ENCODE peak calls at places on chromosomes 11 and 22, in ten cellular contexts. One of them, this sample, is unnamed.

GRCh38 chr11:105673089-105673488 is 63.2 kb downstream of the GRIA4 start:
- DNase-seq in suprapubic skin: no peak
- DNase-seq in endothelial cell of umbilical vein: peak; percentile 54
- DNase-seq in heart left ventricle: no peak
- DNase-seq in IMR-90: peak; percentile 72
- DNase-seq in stomach: no peak
- DNase-seq in adrenal gland: no peak
- DNase-seq in HCT116: no peak
- DNase-seq in vagina: no peak
- DNase-seq in gastrocnemius medialis: no peak
- DNase-seq in this sample: peak; percentile 26

GRCh38 chr11:92314499-92314898 is 89.9 kb downstream of the FAT3 start:
- DNase-seq in gastrocnemius medialis: no peak
- DNase-seq in stomach: no peak
- DNase-seq in HCT116: no peak
- DNase-seq in IMR-90: no peak
- DNase-seq in adrenal gland: no peak
- DNase-seq in suprapubic skin: no peak
- DNase-seq in heart left ventricle: no peak
- DNase-seq in endothelial cell of umbilical vein: no peak
- DNase-seq in vagina: no peak
- DNase-seq in this sample: no peak

GRCh38 chr22:45142376-45142775 is 21.3 kb upstream of the NUP50 start:
- DNase-seq in HCT116: no peak
- DNase-seq in suprapubic skin: no peak
- DNase-seq in IMR-90: no peak
- DNase-seq in heart left ventricle: no peak
- DNase-seq in endothelial cell of umbilical vein: no peak
- DNase-seq in adrenal gland: no peak
- DNase-seq in vagina: peak; percentile 49
- DNase-seq in gastrocnemius medialis: no peak
- DNase-seq in stomach: no peak
- DNase-seq in this sample: no peak

GRCh38 chr11:66022401-66023185 is 3.7 kb downstream of the CATSPER1 start:
- DNase-seq in stomach: peak; percentile 83
- DNase-seq in endothelial cell of umbilical vein: peak; percentile 67
- DNase-seq in vagina: no peak
- DNase-seq in adrenal gland: peak; percentile 72
- DNase-seq in gastrocnemius medialis: peak; percentile 19
- DNase-seq in HCT116: no peak
- DNase-seq in heart left ventricle: peak; percentile 59
- DNase-seq in IMR-90: peak; percentile 29
- DNase-seq in suprapubic skin: peak; percentile 84
- DNase-seq in this sample: peak; percentile 75

GRCh38 chr22:23282089-23282501 is 101.8 kb downstream of the BCR start:
- DNase-seq in vagina: peak; percentile 92
- DNase-seq in gastrocnemius medialis: no peak
- DNase-seq in suprapubic skin: peak; percentile 82
- DNase-seq in heart left ventricle: peak; percentile 85
- DNase-seq in stomach: peak; percentile 81
- DNase-seq in endothelial cell of umbilical vein: peak; percentile 90
- DNase-seq in adrenal gland: peak; percentile 93
- DNase-seq in IMR-90: peak; percentile 69
- DNase-seq in HCT116: peak; percentile 51
- DNase-seq in this sample: no peak

GRCh38 chr11:113006916-113007445 is 45.8 kb downstream of the NCAM1 start:
- DNase-seq in gastrocnemius medialis: no peak
- DNase-seq in suprapubic skin: no peak
- DNase-seq in HCT116: no peak
- DNase-seq in vagina: no peak
- DNase-seq in endothelial cell of umbilical vein: no peak
- DNase-seq in IMR-90: no peak
- DNase-seq in adrenal gland: no peak
- DNase-seq in heart left ventricle: no peak
- DNase-seq in stomach: no peak
- DNase-seq in this sample: no peak

GRCh38 chr11:47400813-47401279 is 7.5 kb upstream of the SLC39A13 start:
- DNase-seq in adrenal gland: no peak
- DNase-seq in endothelial cell of umbilical vein: no peak
- DNase-seq in HCT116: no peak
- DNase-seq in suprapubic skin: no peak
- DNase-seq in heart left ventricle: peak; percentile 48
- DNase-seq in IMR-90: no peak
- DNase-seq in vagina: no peak
- DNase-seq in gastrocnemius medialis: no peak
- DNase-seq in stomach: no peak
- DNase-seq in this sample: no peak

GRCh38 chr11:113446938-113447337 is 28.3 kb downstream of the DRD2 start:
- DNase-seq in vagina: no peak
- DNase-seq in heart left ventricle: no peak
- DNase-seq in adrenal gland: no peak
- DNase-seq in suprapubic skin: no peak
- DNase-seq in gastrocnemius medialis: no peak
- DNase-seq in IMR-90: no peak
- DNase-seq in stomach: no peak
- DNase-seq in endothelial cell of umbilical vein: no peak
- DNase-seq in HCT116: no peak
- DNase-seq in this sample: no peak

GRCh38 chr22:16969508-16970327 is 38.3 kb downstream of the GAB4 start:
- DNase-seq in vagina: peak; percentile 72
- DNase-seq in stomach: peak; percentile 14
- DNase-seq in heart left ventricle: no peak
- DNase-seq in gastrocnemius medialis: no peak
- DNase-seq in suprapubic skin: no peak
- DNase-seq in adrenal gland: no peak
- DNase-seq in endothelial cell of umbilical vein: no peak
- DNase-seq in HCT116: no peak
- DNase-seq in IMR-90: no peak
- DNase-seq in this sample: no peak

GRCh38 chr11:77542296-77542695 is 47.5 kb upstream of the AQP11 start:
- DNase-seq in heart left ventricle: no peak
- DNase-seq in IMR-90: peak; percentile 78
- DNase-seq in vagina: no peak
- DNase-seq in suprapubic skin: no peak
- DNase-seq in gastrocnemius medialis: no peak
- DNase-seq in HCT116: no peak
- DNase-seq in endothelial cell of umbilical vein: no peak
- DNase-seq in adrenal gland: peak; percentile 44
- DNase-seq in stomach: no peak
- DNase-seq in this sample: no peak

GRCh38 chr11:74559110-74559933 is 33.1 kb upstream of the POLD3 start:
- DNase-seq in adrenal gland: peak; percentile 18
- DNase-seq in stomach: no peak
- DNase-seq in vagina: no peak
- DNase-seq in gastrocnemius medialis: no peak
- DNase-seq in heart left ventricle: no peak
- DNase-seq in IMR-90: peak; percentile 55
- DNase-seq in HCT116: no peak
- DNase-seq in endothelial cell of umbilical vein: peak; percentile 93
- DNase-seq in suprapubic skin: no peak
- DNase-seq in this sample: no peak

DNA sequence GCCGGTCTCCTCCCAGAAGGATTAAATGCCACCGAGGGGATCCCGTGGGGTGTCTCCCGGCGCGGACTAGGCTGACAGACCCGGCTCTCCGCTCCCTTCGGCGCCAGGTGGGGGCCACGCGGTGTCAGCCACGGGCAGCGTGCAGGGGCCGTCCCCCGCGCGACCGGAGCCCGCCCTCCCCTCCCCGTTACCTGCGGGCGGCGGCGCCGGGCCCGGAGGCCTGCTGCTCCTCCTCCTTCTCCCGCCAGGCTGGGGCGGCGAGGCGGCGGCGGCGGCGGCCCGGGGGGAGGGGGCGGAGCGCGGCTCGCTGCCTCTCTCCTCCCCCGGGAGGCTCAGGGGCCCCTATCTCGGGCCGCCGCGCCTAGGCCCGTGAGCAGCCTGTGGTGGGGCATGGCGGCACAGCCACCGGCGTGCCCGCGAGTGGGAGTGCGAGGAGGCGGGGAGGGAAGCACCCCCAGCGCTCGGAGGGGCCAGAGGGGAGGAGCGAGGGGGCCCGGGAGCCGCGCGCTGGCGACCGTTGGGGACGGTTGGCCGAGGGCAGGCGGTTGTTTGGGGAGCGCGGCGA is 451 bp downstream of the ZBTB44 start:
- DNase-seq in adrenal gland: peak; percentile 58
- DNase-seq in heart left ventricle: peak; percentile 67
- DNase-seq in endothelial cell of umbilical vein: peak; percentile 61
- DNase-seq in suprapubic skin: peak; percentile 78
- DNase-seq in vagina: peak; percentile 89
- DNase-seq in IMR-90: peak; percentile 1
- DNase-seq in stomach: peak; percentile 74
- DNase-seq in gastrocnemius medialis: peak; percentile 56
- DNase-seq in HCT116: peak; percentile 10
- DNase-seq in this sample: peak; percentile 88
- TF ChIP-seq POLR2A in adrenal gland: no peak
- TF ChIP-seq POLR2A in heart left ventricle: no peak
- TF ChIP-seq POLR2A in endothelial cell of umbilical vein: no peak
- TF ChIP-seq POLR2A in suprapubic skin: peak; percentile 18
- TF ChIP-seq POLR2A in vagina: no peak
- TF ChIP-seq POLR2A in IMR-90: no peak
- TF ChIP-seq POLR2A in stomach: no peak
- TF ChIP-seq POLR2A in gastrocnemius medialis: peak; percentile 55
- TF ChIP-seq POLR2A in HCT116: no peak
- TF ChIP-seq POLR2A in this sample: no peak

DNA sequence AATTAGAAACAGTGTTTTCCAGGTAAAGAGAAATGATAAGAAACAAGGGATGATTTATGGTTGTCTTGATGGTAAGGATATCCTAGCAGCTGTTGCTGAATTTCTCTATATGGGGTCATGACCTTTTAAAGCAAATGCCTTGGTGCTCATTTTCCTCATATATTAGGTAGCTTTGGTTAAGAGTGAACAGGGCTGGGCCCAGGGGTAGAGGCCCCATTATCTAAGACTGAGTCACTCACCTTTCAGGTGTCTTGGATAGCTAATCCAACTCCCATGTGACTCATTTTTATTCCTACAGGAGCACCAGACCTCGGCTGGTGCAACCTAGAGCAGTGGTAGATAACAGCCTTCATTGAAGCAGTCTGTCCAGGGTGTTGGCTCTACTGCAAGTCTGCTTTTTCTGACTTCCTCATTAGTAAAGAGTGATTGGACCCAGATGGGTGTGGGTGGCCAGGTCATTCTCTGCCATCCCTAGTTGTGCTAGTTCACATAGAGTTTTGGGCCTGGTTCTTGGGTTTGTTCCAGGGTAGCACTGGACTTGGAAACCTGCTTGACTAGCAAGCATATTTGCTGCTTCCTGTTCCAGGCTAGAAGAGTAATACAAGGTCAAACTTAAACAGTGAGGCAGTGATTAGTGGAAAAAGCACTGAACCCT is 37.4 kb downstream of the CTNND1 start:
- DNase-seq in heart left ventricle: peak; percentile 57
- DNase-seq in vagina: no peak
- DNase-seq in gastrocnemius medialis: no peak
- DNase-seq in HCT116: peak; percentile 94
- DNase-seq in suprapubic skin: peak; percentile 76
- DNase-seq in adrenal gland: peak; percentile 61
- DNase-seq in stomach: peak; percentile 86
- DNase-seq in endothelial cell of umbilical vein: peak; percentile 68
- DNase-seq in IMR-90: peak; percentile 52
- DNase-seq in this sample: peak; percentile 33
- TF ChIP-seq POLR2A in heart left ventricle: no peak
- TF ChIP-seq POLR2A in vagina: no peak
- TF ChIP-seq POLR2A in gastrocnemius medialis: no peak
- TF ChIP-seq POLR2A in HCT116: no peak
- TF ChIP-seq POLR2A in suprapubic skin: no peak
- TF ChIP-seq POLR2A in adrenal gland: no peak
- TF ChIP-seq POLR2A in stomach: no peak
- TF ChIP-seq POLR2A in endothelial cell of umbilical vein: no peak
- TF ChIP-seq POLR2A in IMR-90: no peak
- TF ChIP-seq POLR2A in this sample: no peak

GRCh38 chr11:128735935-128736610 is 42.2 kb downstream of the FLI1 start:
- DNase-seq in endothelial cell of umbilical vein: no peak
- DNase-seq in IMR-90: no peak
- DNase-seq in suprapubic skin: no peak
- DNase-seq in HCT116: no peak
- DNase-seq in adrenal gland: no peak
- DNase-seq in gastrocnemius medialis: no peak
- DNase-seq in stomach: no peak
- DNase-seq in vagina: no peak
- DNase-seq in heart left ventricle: no peak
- DNase-seq in this sample: no peak

GRCh38 chr11:128734439-128735224 is 40.8 kb downstream of the FLI1 start:
- DNase-seq in stomach: peak; percentile 50
- DNase-seq in gastrocnemius medialis: peak; percentile 14
- DNase-seq in suprapubic skin: no peak
- DNase-seq in HCT116: no peak
- DNase-seq in heart left ventricle: no peak
- DNase-seq in IMR-90: no peak
- DNase-seq in adrenal gland: peak; percentile 35
- DNase-seq in vagina: no peak
- DNase-seq in endothelial cell of umbilical vein: no peak
- DNase-seq in this sample: no peak

GRCh38 chr11:128731041-128731663 is 37.3 kb downstream of the FLI1 start:
- DNase-seq in IMR-90: no peak
- DNase-seq in stomach: no peak
- DNase-seq in HCT116: no peak
- DNase-seq in adrenal gland: no peak
- DNase-seq in endothelial cell of umbilical vein: no peak
- DNase-seq in gastrocnemius medialis: no peak
- DNase-seq in vagina: no peak
- DNase-seq in heart left ventricle: no peak
- DNase-seq in suprapubic skin: no peak
- DNase-seq in this sample: no peak

GRCh38 chr11:128732471-128733277 is 38.8 kb downstream of the FLI1 start:
- DNase-seq in vagina: no peak
- DNase-seq in gastrocnemius medialis: no peak
- DNase-seq in HCT116: no peak
- DNase-seq in endothelial cell of umbilical vein: no peak
- DNase-seq in stomach: no peak
- DNase-seq in heart left ventricle: no peak
- DNase-seq in adrenal gland: no peak
- DNase-seq in suprapubic skin: no peak
- DNase-seq in IMR-90: no peak
- DNase-seq in this sample: no peak

GRCh38 chr11:128733440-128734115 is 39.7 kb downstream of the FLI1 start:
- DNase-seq in HCT116: no peak
- DNase-seq in IMR-90: peak; percentile 66
- DNase-seq in gastrocnemius medialis: no peak
- DNase-seq in stomach: no peak
- DNase-seq in endothelial cell of umbilical vein: peak; percentile 37
- DNase-seq in heart left ventricle: no peak
- DNase-seq in suprapubic skin: no peak
- DNase-seq in adrenal gland: no peak
- DNase-seq in vagina: no peak
- DNase-seq in this sample: no peak
- TF ChIP-seq POLR2A in HCT116: no peak
- TF ChIP-seq POLR2A in IMR-90: no peak
- TF ChIP-seq POLR2A in gastrocnemius medialis: no peak
- TF ChIP-seq POLR2A in stomach: no peak
- TF ChIP-seq POLR2A in endothelial cell of umbilical vein: no peak
- TF ChIP-seq POLR2A in heart left ventricle: no peak
- TF ChIP-seq POLR2A in suprapubic skin: no peak
- TF ChIP-seq POLR2A in adrenal gland: no peak
- TF ChIP-seq POLR2A in vagina: no peak
- TF ChIP-seq POLR2A in this sample: no peak

DNA sequence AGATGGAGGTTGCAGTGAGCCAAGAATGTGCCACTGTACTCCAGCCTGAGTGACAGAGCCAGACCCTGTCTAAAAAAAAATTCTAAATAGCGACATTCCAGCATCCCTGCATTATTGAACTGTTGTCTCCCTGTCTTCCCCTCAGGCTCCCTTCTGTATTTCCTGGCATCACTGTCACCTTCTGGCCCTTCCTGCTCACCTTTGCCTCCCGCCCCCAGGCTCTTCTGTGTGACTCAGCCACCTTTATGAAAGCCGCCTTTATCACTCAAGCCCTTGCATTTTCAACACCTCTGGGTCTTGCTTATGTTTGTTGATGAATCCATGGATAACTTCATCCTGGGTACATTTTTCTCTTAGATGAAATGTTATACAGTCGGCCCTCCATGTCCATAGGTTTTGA is 21.1 kb downstream of the UBASH3B start:
- DNase-seq in IMR-90: no peak
- DNase-seq in endothelial cell of umbilical vein: no peak
- DNase-seq in suprapubic skin: no peak
- DNase-seq in adrenal gland: no peak
- DNase-seq in gastrocnemius medialis: no peak
- DNase-seq in stomach: no peak
- DNase-seq in heart left ventricle: no peak
- DNase-seq in HCT116: peak; percentile 48
- DNase-seq in vagina: no peak
- DNase-seq in this sample: no peak
- TF ChIP-seq POLR2A in IMR-90: no peak
- TF ChIP-seq POLR2A in endothelial cell of umbilical vein: no peak
- TF ChIP-seq POLR2A in suprapubic skin: no peak
- TF ChIP-seq POLR2A in adrenal gland: no peak
- TF ChIP-seq POLR2A in gastrocnemius medialis: no peak
- TF ChIP-seq POLR2A in stomach: no peak
- TF ChIP-seq POLR2A in heart left ventricle: no peak
- TF ChIP-seq POLR2A in HCT116: no peak
- TF ChIP-seq POLR2A in vagina: no peak
- TF ChIP-seq POLR2A in this sample: no peak

This sample was measured in erythroblast.